ENCODE peak calls at places on chromosomes 5 and 9, in four cellular contexts. One of them, this sample, is unnamed.

GRCh38 chr9:133612051-133612450 is 2.9 kb upstream of the FAM163B start:
- DNase-seq in DND-41: no peak
- DNase-seq in PC-3: no peak
- DNase-seq in mammary epithelial cell: no peak
- DNase-seq in this sample: no peak

GRCh38 chr9:114016629-114017423 is 61.3 kb downstream of the AMBP start:
- DNase-seq in DND-41: no peak
- DNase-seq in PC-3: no peak
- DNase-seq in mammary epithelial cell: no peak
- DNase-seq in this sample: no peak

GRCh38 chr5:33997331-33997983 is 10.4 kb downstream of the AMACR start:
- DNase-seq in DND-41: peak
- DNase-seq in PC-3: peak
- DNase-seq in mammary epithelial cell: peak
- DNase-seq in this sample: peak

GRCh38 chr5:96626956-96627355 is 35.2 kb upstream of the CAST start:
- DNase-seq in DND-41: no peak
- DNase-seq in PC-3: peak
- DNase-seq in mammary epithelial cell: peak
- DNase-seq in this sample: no peak

GRCh38 chr9:137963525-137963924 is 85.9 kb downstream of the CACNA1B start:
- DNase-seq in DND-41: no peak
- DNase-seq in PC-3: no peak
- DNase-seq in mammary epithelial cell: no peak
- DNase-seq in this sample: no peak

GRCh38 chr5:68047035-68047434 is 168.5 kb upstream of the PIK3R1 start:
- DNase-seq in DND-41: no peak
- DNase-seq in PC-3: no peak
- DNase-seq in mammary epithelial cell: peak
- DNase-seq in this sample: no peak

GRCh38 chr9:121217609-121218292 is 16.1 kb upstream of the RAB14 start:
- DNase-seq in DND-41: no peak
- DNase-seq in PC-3: peak
- DNase-seq in mammary epithelial cell: peak
- DNase-seq in this sample: no peak

GRCh38 chr5:17219006-17219422 is 1.6 kb downstream of the BASP1 start:
- DNase-seq in DND-41: no peak
- DNase-seq in PC-3: peak
- DNase-seq in mammary epithelial cell: peak
- DNase-seq in this sample: peak

GRCh38 chr9:84187090-84187489 is 153.5 kb downstream of the SLC28A3 start:
- DNase-seq in DND-41: no peak
- DNase-seq in PC-3: no peak
- DNase-seq in mammary epithelial cell: no peak
- DNase-seq in this sample: no peak

GRCh38 chr5:112628219-112628618 is 109.5 kb upstream of the APC start:
- DNase-seq in DND-41: no peak
- DNase-seq in PC-3: no peak
- DNase-seq in mammary epithelial cell: no peak
- DNase-seq in this sample: peak

GRCh38 chr5:172549708-172550095 is 91.4 kb upstream of the NEURL1B start:
- DNase-seq in DND-41: no peak
- DNase-seq in PC-3: no peak
- DNase-seq in mammary epithelial cell: no peak
- DNase-seq in this sample: no peak

GRCh38 chr9:18942801-18943200 is 90.2 kb downstream of the SAXO1 start:
- DNase-seq in DND-41: no peak
- DNase-seq in PC-3: no peak
- DNase-seq in mammary epithelial cell: no peak
- DNase-seq in this sample: no peak

GRCh38 chr5:75053286-75054109 is 1.1 kb upstream of the GCNT4 start:
- DNase-seq in DND-41: peak
- DNase-seq in PC-3: peak
- DNase-seq in mammary epithelial cell: peak
- DNase-seq in this sample: no peak

GRCh38 chr5:96177303-96177869 is 215.7 kb upstream of the ELL2 start:
- DNase-seq in DND-41: no peak
- DNase-seq in PC-3: peak
- DNase-seq in mammary epithelial cell: peak
- DNase-seq in this sample: peak

GRCh38 chr5:14258840-14259239 is 115.7 kb downstream of the TRIO start:
- DNase-seq in DND-41: no peak
- DNase-seq in PC-3: no peak
- DNase-seq in mammary epithelial cell: no peak
- DNase-seq in this sample: no peak

GRCh38 chr5:96331210-96331609 is 101.8 kb downstream of the PCSK1 start:
- DNase-seq in DND-41: no peak
- DNase-seq in PC-3: no peak
- DNase-seq in mammary epithelial cell: peak
- DNase-seq in this sample: no peak

GRCh38 chr9:135877776-135878527 is 29.4 kb downstream of the CAMSAP1 start:
- DNase-seq in DND-41: no peak
- DNase-seq in PC-3: no peak
- DNase-seq in mammary epithelial cell: no peak
- DNase-seq in this sample: peak

GRCh38 chr9:95382433-95382832 is 64.9 kb upstream of the FANCC start:
- DNase-seq in DND-41: no peak
- DNase-seq in PC-3: peak
- DNase-seq in mammary epithelial cell: peak
- DNase-seq in this sample: no peak

GRCh38 chr5:42811591-42812392 is at the start of gene SELENOP:
- DNase-seq in DND-41: no peak
- DNase-seq in PC-3: peak
- DNase-seq in mammary epithelial cell: peak
- DNase-seq in this sample: no peak

GRCh38 chr5:123960526-123960925 is 448.5 kb downstream of the CSNK1G3 start:
- DNase-seq in DND-41: no peak
- DNase-seq in PC-3: no peak
- DNase-seq in mammary epithelial cell: no peak
- DNase-seq in this sample: no peak

GRCh38 chr9:90100014-90100413 is 495.2 kb downstream of the GADD45G start:
- DNase-seq in DND-41: no peak
- DNase-seq in PC-3: no peak
- DNase-seq in mammary epithelial cell: no peak
- DNase-seq in this sample: no peak

GRCh38 chr9:89746385-89747116 is 141.7 kb downstream of the GADD45G start:
- DNase-seq in DND-41: no peak
- DNase-seq in PC-3: no peak
- DNase-seq in mammary epithelial cell: no peak
- DNase-seq in this sample: peak

GRCh38 chr9:23611874-23612273 is 214.2 kb downstream of the ELAVL2 start:
- DNase-seq in DND-41: no peak
- DNase-seq in PC-3: no peak
- DNase-seq in mammary epithelial cell: no peak
- DNase-seq in this sample: no peak

GRCh38 chr9:100125236-100125635 is 26.2 kb downstream of the INVS start:
- DNase-seq in DND-41: no peak
- DNase-seq in PC-3: no peak
- DNase-seq in mammary epithelial cell: no peak
- DNase-seq in this sample: no peak

GRCh38 chr5:147860641-147861025 is 17.9 kb upstream of the SCGB3A2 start:
- DNase-seq in DND-41: no peak
- DNase-seq in PC-3: no peak
- DNase-seq in mammary epithelial cell: no peak
- DNase-seq in this sample: no peak

GRCh38 chr5:175002128-175002527 is 277.7 kb downstream of the MSX2 start:
- DNase-seq in DND-41: no peak
- DNase-seq in PC-3: no peak
- DNase-seq in mammary epithelial cell: no peak
- DNase-seq in this sample: no peak

GRCh38 chr5:88251048-88251711 is 17.5 kb downstream of the TMEM161B start:
- DNase-seq in DND-41: no peak
- DNase-seq in PC-3: no peak
- DNase-seq in mammary epithelial cell: peak
- DNase-seq in this sample: no peak

GRCh38 chr9:131179561-131180219 is 54.3 kb downstream of the NUP214 start:
- DNase-seq in DND-41: no peak
- DNase-seq in PC-3: no peak
- DNase-seq in mammary epithelial cell: no peak
- DNase-seq in this sample: peak

GRCh38 chr5:56535347-56535746 is 280.0 kb upstream of the MAP3K1 start:
- DNase-seq in DND-41: no peak
- DNase-seq in PC-3: no peak
- DNase-seq in mammary epithelial cell: no peak
- DNase-seq in this sample: no peak

GRCh38 chr9:71607571-71607970 is 160.7 kb downstream of the CEMIP2 start:
- DNase-seq in DND-41: no peak
- DNase-seq in PC-3: no peak
- DNase-seq in mammary epithelial cell: no peak
- DNase-seq in this sample: no peak
- H2AFZ ChIP-seq in DND-41: no peak
- H2AFZ ChIP-seq in PC-3: no peak
- H2AFZ ChIP-seq in mammary epithelial cell: no peak
- H2AFZ ChIP-seq in this sample: no peak

DNA sequence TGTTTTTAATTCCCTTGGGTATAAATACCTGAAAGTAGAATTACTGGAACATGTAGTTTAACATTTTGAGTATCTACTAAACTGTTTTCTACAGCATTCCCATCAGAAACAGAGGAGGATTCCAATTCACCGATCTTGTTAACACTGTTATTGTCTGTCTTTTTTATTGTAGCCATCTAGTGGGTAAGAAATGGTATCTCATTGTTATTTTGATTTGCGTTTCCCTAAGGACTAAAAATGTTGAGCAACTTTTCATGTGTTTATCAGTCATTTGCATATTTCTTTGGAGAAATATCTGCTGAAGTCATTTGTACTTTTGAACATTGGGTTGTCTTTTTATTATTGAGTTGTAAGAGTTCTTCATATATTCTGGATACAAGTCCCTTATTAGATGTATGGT is 135.2 kb upstream of the NFIL3 start:
- DNase-seq in DND-41: no peak
- DNase-seq in PC-3: no peak
- DNase-seq in mammary epithelial cell: no peak
- DNase-seq in this sample: no peak
- H3K4me2 ChIP-seq in DND-41: no peak
- H3K4me2 ChIP-seq in PC-3: no peak
- H3K4me2 ChIP-seq in mammary epithelial cell: no peak
- H3K4me2 ChIP-seq in this sample: no peak

GRCh38 chr5:142295960-142296860 is 28.6 kb downstream of the SPRY4 start:
- DNase-seq in DND-41: no peak
- DNase-seq in PC-3: no peak
- DNase-seq in mammary epithelial cell: no peak
- DNase-seq in this sample: no peak
- H2AFZ ChIP-seq in DND-41: no peak
- H2AFZ ChIP-seq in PC-3: no peak
- H2AFZ ChIP-seq in mammary epithelial cell: no peak
- H2AFZ ChIP-seq in this sample: no peak

GRCh38 chr5:65127181-65127901 is 354.4 kb downstream of the ADAMTS6 start:
- DNase-seq in DND-41: no peak
- DNase-seq in PC-3: no peak
- DNase-seq in mammary epithelial cell: no peak
- DNase-seq in this sample: no peak
- H3K4me2 ChIP-seq in DND-41: no peak
- H3K4me2 ChIP-seq in PC-3: no peak
- H3K4me2 ChIP-seq in mammary epithelial cell: no peak
- H3K4me2 ChIP-seq in this sample: no peak

GRCh38 chr5:153953411-153953810 is 85.3 kb downstream of the FAM114A2 start:
- DNase-seq in DND-41: no peak
- DNase-seq in PC-3: no peak
- DNase-seq in mammary epithelial cell: no peak
- DNase-seq in this sample: no peak
- H2AFZ ChIP-seq in DND-41: no peak
- H2AFZ ChIP-seq in PC-3: no peak
- H2AFZ ChIP-seq in mammary epithelial cell: no peak
- H2AFZ ChIP-seq in this sample: no peak

DNA sequence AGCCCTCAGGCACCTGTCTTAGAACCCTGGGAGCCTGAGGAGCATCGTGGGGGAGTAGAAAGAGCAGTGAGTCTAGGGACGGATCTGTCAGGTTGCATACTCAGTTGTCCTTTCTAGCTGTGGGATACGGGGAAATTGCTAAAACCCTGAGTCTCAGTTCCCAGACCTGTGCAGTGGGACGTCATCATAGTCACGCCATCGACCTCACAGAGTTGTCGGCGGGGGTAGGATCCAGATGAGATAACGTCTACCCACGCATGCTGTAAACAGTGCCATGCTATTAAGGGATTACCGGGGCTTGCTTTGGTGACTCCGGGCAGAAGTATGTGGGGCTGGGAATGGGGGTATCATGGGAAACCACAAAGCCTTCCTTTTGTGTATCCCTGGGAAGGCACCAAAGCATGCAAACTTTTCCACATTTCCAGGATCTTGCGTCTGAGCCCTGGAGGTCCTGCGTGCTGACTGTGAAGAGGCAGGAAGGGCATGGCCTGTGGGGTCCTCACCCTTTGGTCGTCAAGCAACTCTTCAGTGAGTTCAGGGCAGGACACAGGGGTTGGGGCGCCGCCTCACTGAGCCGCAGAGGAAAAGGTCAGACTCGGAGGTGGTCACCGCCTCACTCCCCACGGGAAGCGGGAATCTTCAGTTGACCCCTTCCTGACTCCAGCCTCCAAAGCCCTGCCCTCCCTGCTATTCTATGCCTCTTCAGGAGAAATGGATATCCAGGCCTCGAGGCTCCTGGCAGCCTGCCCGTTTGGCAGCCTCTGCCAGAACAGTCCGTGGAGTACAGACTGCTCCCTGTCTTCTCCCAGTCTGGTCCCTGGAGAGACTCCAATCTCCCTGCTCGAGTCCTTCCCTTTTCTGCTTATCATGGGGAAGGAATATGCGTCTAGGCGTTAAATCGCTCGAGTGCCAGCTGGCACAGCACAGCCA is 186.8 kb upstream of the KLF9 start:
- DNase-seq in DND-41: no peak
- DNase-seq in PC-3: peak
- DNase-seq in mammary epithelial cell: peak
- DNase-seq in this sample: no peak
- H3K4me2 ChIP-seq in DND-41: no peak
- H3K4me2 ChIP-seq in PC-3: no peak
- H3K4me2 ChIP-seq in mammary epithelial cell: peak
- H3K4me2 ChIP-seq in this sample: no peak

DNA sequence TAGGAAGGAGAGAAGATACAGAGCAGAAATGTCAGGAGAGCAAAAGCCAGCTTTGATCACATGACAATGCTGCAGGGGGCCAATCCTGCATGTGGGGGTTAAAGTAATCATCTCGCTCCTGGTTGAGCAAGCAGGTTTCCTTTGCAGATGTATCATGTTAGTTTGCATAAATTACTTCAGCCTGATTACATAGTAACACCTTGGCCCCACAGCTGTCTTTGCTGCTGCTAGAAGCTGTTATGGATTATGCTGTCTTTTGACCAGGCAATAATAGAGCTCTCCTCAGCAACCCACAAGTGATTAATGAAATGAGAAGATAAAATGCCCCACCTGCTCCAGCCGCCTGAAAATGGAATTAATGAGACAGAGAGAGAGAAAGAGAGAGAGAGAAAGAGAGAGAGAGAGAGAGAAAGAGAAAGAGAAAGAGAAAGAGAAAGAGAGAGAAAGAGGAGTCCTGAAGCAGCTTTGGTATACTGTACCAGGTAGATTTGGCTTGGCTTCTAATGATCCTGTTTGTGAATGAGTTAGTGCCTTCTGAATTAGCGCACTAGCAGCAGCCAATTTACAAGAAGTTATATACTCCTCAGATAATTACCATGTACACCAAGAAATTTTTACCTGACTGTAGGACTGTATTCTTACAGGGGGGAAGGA is 174.3 kb upstream of the RORB start:
- DNase-seq in DND-41: peak
- DNase-seq in PC-3: no peak
- DNase-seq in mammary epithelial cell: no peak
- DNase-seq in this sample: no peak
- H2AFZ ChIP-seq in DND-41: peak
- H2AFZ ChIP-seq in PC-3: no peak
- H2AFZ ChIP-seq in mammary epithelial cell: no peak
- H2AFZ ChIP-seq in this sample: no peak

This sample was measured in Karpas-422.